ENCODE peak calls at places on chromosomes 2 and 18, in four cellular contexts. E is HCT116, S is A549, L is HepG2. G is an unnamed sample. For H3K4me1, the result is how much of the 10 kb centered on the place peaks cover.

GRCh38 chr2:207143474-207144190 is 22.1 kb downstream of the KLF7 start:
- DNase-seq in E (no peak), S (no peak), L (no peak), G (peak)

GRCh38 chr2:158722266-158723105 is 72.6 kb upstream of the DAPL1 start:
- DNase-seq in E (no peak), S (no peak), L (no peak), G (no peak)

GRCh38 chr18:55455938-55456337 is 132.1 kb downstream of the TCF4 start:
- DNase-seq in E (no peak), S (no peak), L (no peak), G (no peak)

GRCh38 chr2:234827096-234827860 is 124.5 kb upstream of the SH3BP4 start:
- DNase-seq in E (no peak), S (no peak), L (no peak), G (no peak)

GRCh38 chr18:69250305-69251151 is 150.2 kb upstream of the DOK6 start:
- DNase-seq in E (no peak), S (no peak), L (no peak), G (no peak)

GRCh38 chr2:100241236-100241635 is 81.1 kb downstream of the LONRF2 start:
- DNase-seq in E (no peak), S (no peak), L (no peak), G (no peak)

GRCh38 chr18:55234366-55235093 is 275.3 kb upstream of the CCDC68 start:
- DNase-seq in E (peak), S (peak), L (peak), G (peak)

GRCh38 chr2:218954541-218955300 is 4.7 kb upstream of the CDK5R2 start:
- DNase-seq in E (no peak), S (no peak), L (no peak), G (no peak)

GRCh38 chr2:199019898-199020507 is 437.7 kb downstream of the SATB2 start:
- DNase-seq in E (peak), S (peak), L (peak), G (no peak)

GRCh38 chr2:73232471-73233153 is 427 bp downstream of the PRADC1 start:
- DNase-seq in E (no peak), S (peak), L (no peak), G (peak)

DNA sequence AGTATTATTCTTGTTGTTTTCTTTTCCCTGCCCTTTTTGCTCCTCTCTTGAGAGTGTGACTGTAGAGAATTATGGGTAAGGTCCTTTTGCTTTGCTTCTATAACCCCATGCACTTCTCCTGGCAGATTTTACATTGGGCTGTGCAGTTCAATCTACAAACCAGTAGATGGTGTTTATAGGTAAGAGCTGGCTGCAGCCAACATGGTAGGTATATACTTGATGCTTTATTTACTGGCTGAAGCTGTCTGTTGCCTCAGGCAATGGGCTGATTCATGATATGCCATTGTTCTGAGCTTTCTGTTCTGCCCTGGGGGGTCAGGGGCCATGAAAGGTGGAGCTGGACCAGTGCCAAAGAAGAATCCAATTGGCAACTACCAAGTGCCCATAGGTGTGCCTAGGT is 48.3 kb upstream of the MYL1 start:
- DNase-seq in E (no peak), S (peak), L (peak), G (no peak)
- TF ChIP-seq CTCF in E (peak), S (no peak), L (peak), G (no peak)

GRCh38 chr2:241880311-241881073 is 11.0 kb downstream of the RTP5 start:
- DNase-seq in E (no peak), S (no peak), L (no peak), G (no peak)

GRCh38 chr2:241878007-241878970 is 8.8 kb downstream of the RTP5 start:
- DNase-seq in E (no peak), S (peak), L (peak), G (peak)

GRCh38 chr2:241876528-241877196 is 7.1 kb downstream of the RTP5 start:
- DNase-seq in E (no peak), S (no peak), L (no peak), G (no peak)

GRCh38 chr2:241877197-241877685 is 7.7 kb downstream of the RTP5 start:
- DNase-seq in E (no peak), S (no peak), L (no peak), G (no peak)

DNA sequence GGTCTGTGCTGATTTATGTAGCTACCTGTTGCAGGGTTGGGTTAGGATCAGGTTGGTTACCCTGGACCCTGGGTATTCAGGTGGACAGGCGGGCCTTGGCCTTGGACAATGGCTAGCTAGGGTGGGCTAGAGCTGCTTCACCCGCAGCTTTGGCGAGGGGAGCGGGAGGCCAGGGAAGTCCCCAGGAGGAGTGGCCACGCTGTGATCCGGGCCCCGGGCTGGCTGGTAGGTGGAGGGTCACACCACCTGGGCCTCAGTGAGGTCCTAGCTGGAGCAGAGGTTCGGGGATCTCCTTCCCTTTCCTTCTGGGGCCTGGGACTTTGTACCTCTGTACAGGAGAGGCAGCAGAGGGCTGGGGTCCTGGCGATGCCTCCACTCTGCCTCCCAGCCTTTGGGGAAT is 9.8 kb downstream of the RTP5 start:
- DNase-seq in E (no peak), S (no peak), L (no peak), G (no peak)
- H3K4me1 ChIP-seq in E (under half), S (under half), L (under half), G (under half)

DNA sequence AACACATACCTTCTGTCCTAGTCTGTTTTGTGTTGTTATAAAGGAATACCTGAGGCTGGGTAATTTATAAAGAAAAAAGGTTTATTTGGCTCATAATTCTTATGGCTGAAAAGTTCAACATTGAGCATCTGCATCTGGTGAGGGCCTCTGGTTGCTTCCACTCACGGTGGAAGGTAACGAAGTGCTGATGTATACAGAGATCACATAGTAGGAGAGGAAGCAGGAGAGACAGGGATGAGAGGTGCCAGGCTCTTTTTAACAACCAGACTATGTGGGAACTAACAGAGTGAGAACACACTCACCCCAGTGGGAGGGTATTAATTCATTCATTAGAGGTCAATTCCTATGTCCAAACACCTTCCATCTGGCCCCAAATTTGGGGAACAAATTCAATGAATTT is 463.8 kb downstream of the DSC3 start:
- DNase-seq in E (no peak), S (no peak), L (no peak), G (no peak)
- TF ChIP-seq MAX in E (no peak), S (no peak), L (no peak), G (no peak)

DNA sequence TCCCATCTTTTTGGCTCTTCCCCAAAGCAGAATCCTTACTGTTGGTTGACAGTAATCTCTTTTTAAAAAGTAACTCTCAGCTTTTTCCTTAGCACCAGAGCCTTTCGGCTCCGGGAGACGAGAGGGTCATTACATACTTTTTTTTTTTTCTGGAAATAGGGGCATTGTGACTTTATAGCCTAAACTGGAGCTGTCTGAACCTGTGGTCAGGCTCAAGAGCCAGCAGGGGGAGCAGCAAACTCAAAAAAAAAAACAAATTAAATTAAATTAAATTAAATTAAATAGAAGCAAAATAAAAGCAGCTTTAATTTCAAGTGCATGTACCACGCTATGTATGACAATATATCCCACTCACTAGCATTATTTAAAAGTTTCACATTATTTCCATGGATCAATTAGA is 156.6 kb downstream of the DTNA start:
- DNase-seq in E (no peak), S (no peak), L (no peak), G (peak)
- TF ChIP-seq CTCF in E (peak), S (peak), L (peak), G (peak)

G was measured in endothelial cell of umbilical vein.